ENCODE peak calls at places on chromosomes 7 and 10, in four cellular contexts. Y is thyroid gland, Q is GM12878, X is endothelial cell of umbilical vein. G is an unnamed sample.

GRCh38 chr7:69879989-69880388 is 281.7 kb downstream of the AUTS2 start:
- DNase-seq in X (no peak), Y (no peak), Q (no peak), G (no peak)

GRCh38 chr10:35265435-35265834 is 70.9 kb upstream of the CCNY start:
- DNase-seq in X (no peak), Y (no peak), Q (no peak), G (no peak)

GRCh38 chr10:130171196-130171595 is 35.0 kb downstream of the GLRX3 start:
- DNase-seq in Q (no peak), X (no peak), Y (no peak), G (no peak)

GRCh38 chr7:33719059-33719581 is 186.2 kb upstream of the BMPER start:
- DNase-seq in Q (no peak), X (no peak), Y (no peak), G (no peak)

GRCh38 chr10:29619273-29619672 is 15.5 kb downstream of the SVIL start:
- DNase-seq in Q (no peak), X (no peak), Y (no peak), G (no peak)

GRCh38 chr7:76054129-76055120 is 6.5 kb downstream of the MDH2 start:
- DNase-seq in Q (no peak), X (no peak), Y (no peak), G (no peak)

GRCh38 chr10:86087716-86088115 is 278.9 kb downstream of the GRID1 start:
- DNase-seq in Q (no peak), X (no peak), Y (no peak), G (no peak)

GRCh38 chr10:127907411-127908105 is 655 bp downstream of the PTPRE start:
- DNase-seq in X (peak; percentile 74), Q (no peak), Y (peak; percentile 26), G (no peak)

GRCh38 chr10:74419491-74420466 is 268.8 kb downstream of the ADK start:
- DNase-seq in Y (no peak), X (peak; percentile 49), Q (peak; percentile 5), G (peak; percentile 46)

GRCh38 chr10:62582098-62582705 is 208.0 kb downstream of the ZNF365 start:
- DNase-seq in Q (no peak), X (no peak), Y (no peak), G (no peak)

GRCh38 chr7:101804642-101805401 is 12.6 kb upstream of the CUX1 start:
- DNase-seq in Q (no peak), Y (peak; percentile 36), X (no peak), G (no peak)

GRCh38 chr7:155959894-155960293 is 147.6 kb upstream of the SHH start:
- DNase-seq in Y (no peak), X (no peak), Q (no peak), G (no peak)

GRCh38 chr10:11227103-11227502 is 209.4 kb downstream of the CELF2 start:
- DNase-seq in Y (no peak), Q (no peak), X (no peak), G (peak; percentile 48)
- H3K4me3 ChIP-seq in Y (no peak overlapping the region), Q (peak overlapping the region; percentile 34), X (no peak overlapping the region), G (no peak overlapping the region)

DNA sequence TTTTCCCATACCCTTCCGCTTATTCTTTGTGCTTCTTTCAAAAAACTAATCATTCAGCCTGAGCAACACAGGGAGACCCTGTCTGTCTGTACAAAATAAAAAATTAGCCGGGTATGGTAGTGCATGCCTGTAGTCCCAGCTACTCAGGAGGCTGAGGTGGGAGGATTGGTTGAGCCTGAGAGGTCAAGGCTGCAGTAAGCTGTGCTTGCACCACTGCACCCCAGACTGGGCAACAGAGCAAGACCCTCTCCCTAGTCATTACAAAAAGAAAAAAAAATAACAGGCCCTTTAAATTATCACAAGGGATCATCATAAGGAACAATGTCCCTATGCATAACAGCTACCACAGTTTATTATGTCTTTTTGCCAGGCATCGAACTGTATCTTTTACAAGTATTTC is 119.6 kb downstream of the TRIM24 start:
- DNase-seq in Q (no peak), Y (no peak), X (no peak), G (no peak)
- H3K36me3 ChIP-seq in Q (peaks cover 12% of the 10 kb centered on the region), Y (peaks cover 4% of the 10 kb centered on the region), X (peaks cover 13% of the 10 kb centered on the region), G (no peaks in the 10 kb centered on the region)

DNA sequence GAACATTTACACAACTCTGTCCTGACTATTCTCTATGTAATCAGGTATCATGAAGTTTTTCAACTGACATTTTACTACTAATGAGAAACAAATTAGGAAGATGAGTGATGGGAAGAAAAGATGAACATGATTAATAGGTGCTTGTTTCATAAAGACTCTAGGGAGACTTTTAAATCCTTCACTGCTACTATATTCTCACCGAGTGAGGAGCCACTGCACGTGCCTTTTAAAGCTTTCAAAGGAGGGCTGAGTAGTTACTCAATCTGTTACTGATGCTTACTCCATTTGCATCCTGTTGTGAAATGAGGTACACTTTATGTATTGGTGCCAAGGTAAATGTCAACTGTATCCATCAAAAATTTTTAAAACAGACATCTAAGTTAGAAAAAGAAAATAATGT is 1.3 kb upstream of the COMMD3 start:
- DNase-seq in X (no peak), Y (no peak), Q (no peak), G (no peak)
- H3K4me3 ChIP-seq in X (no peak overlapping the region), Y (no peak overlapping the region), Q (peak overlapping the region; percentile 95), G (no peak overlapping the region)

GRCh38 chr7:2595258-2595860 is 36.4 kb upstream of the TTYH3 start:
- DNase-seq in X (no peak), Q (no peak), Y (no peak), G (no peak)
- H3K36me3 ChIP-seq in X (no peaks in the 10 kb centered on the region), Q (no peaks in the 10 kb centered on the region), Y (peaks cover 54% of the 10 kb centered on the region), G (no peaks in the 10 kb centered on the region)

GRCh38 chr10:79982861-79983260 is 34.0 kb upstream of the SFTPD start:
- DNase-seq in Y (peak; percentile 35), Q (no peak), X (no peak), G (no peak)
- H3K4me3 ChIP-seq in Y (no peak overlapping the region), Q (no peak overlapping the region), X (no peak overlapping the region), G (no peak overlapping the region)

DNA sequence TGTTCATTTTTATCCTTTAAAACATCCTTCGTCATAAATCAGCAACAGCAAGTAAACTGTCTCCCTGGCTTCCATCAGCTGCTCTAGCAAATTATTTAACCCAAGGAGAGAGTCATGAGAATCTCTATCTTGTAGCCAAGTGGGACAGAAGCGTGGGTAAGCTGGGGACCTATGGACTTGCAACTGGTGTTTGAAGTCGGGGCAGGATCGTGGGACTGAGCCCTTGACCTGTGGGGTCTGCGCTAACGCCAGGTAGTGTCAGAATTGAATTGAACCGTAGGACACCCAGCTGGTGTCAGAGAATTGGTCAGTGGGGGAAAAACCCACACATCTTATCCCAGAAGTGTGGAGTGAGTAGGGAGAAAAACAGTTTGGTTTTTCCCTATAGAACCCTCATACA is 13.4 kb downstream of the AIFM2 start:
- DNase-seq in Q (no peak), X (no peak), Y (no peak), G (no peak)
- H3K36me3 ChIP-seq in Q (peaks cover 17% of the 10 kb centered on the region), X (no peaks in the 10 kb centered on the region), Y (peaks cover 20% of the 10 kb centered on the region), G (peaks cover 28% of the 10 kb centered on the region)

GRCh38 chr10:31698169-31698890 is 230.3 kb downstream of the ARHGAP12 start:
- DNase-seq in Y (peak; percentile 29), Q (no peak), X (no peak), G (no peak)
- H3K4me3 ChIP-seq in Y (no peak overlapping the region), Q (no peak overlapping the region), X (no peak overlapping the region), G (no peak overlapping the region)

GRCh38 chr7:55093674-55094073 is 74.9 kb downstream of the EGFR start:
- DNase-seq in Y (no peak), Q (no peak), X (no peak), G (no peak)

GRCh38 chr7:55096318-55096717 is 77.5 kb downstream of the EGFR start:
- DNase-seq in Y (no peak), Q (no peak), X (no peak), G (no peak)

GRCh38 chr7:55094122-55094690 is 75.4 kb downstream of the EGFR start:
- DNase-seq in Q (no peak), X (no peak), Y (peak; percentile 52), G (no peak)

GRCh38 chr7:55095672-55096071 is 76.9 kb downstream of the EGFR start:
- DNase-seq in X (no peak), Q (no peak), Y (no peak), G (no peak)

DNA sequence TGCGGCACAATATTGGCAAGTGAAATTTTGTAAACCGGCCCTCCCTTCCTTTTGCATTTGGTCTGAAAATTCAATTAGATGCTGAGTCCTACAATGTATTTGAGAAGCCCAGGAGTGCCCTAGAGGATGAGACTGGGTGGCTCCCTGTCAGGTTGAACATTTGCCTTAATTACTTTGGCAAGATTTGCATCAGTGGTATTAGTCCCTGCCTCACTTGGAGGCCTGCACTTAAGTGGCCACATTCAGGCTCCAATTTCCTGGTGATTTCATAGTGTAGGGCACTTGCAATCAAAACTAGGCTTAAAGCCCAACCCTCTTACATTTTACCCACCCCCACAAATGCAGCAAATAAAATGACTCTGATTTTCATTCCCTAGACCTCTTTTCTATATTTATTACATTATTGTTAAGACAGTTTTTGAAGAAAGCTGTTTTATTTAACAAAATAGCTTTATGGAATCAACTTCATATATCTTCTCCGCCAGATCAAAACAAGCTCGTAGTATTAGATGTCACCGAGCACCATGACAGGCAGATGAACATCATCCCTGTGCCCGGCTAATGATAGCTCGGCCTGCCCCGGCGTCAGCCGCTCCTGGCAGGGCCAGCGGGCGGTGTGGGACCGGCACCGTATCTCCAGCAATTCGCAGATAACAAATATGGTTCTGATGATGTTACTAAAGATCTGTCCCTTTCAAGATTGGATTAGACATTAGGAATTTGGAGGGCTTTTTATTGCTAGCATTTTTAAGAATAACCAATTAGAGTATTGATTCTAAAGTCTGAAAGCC is 73.6 kb downstream of the EGFR start:
- DNase-seq in X (no peak), Q (no peak), Y (no peak), G (no peak)
- H3K36me3 ChIP-seq in X (no peaks in the 10 kb centered on the region), Q (no peaks in the 10 kb centered on the region), Y (no peaks in the 10 kb centered on the region), G (no peaks in the 10 kb centered on the region)